ENCODE peak calls at places on chromosomes 1 and 21, in six cellular contexts. One of them, this sample, is unnamed. For H3K36me3, the result is how much of the 10 kb centered on the place peaks cover.

GRCh38 chr1:34037109-34037508 is 127.9 kb downstream of the CSMD2 start:
- DNase-seq in neural progenitor cell: peak
- DNase-seq in H7: no peak
- DNase-seq in transverse colon: no peak
- DNase-seq in OCI-LY7: no peak
- DNase-seq in uterus: no peak
- DNase-seq in this sample: no peak

GRCh38 chr1:14599173-14599754 is 779 bp downstream of the KAZN start:
- DNase-seq in transverse colon: no peak
- DNase-seq in neural progenitor cell: peak
- DNase-seq in H7: peak
- DNase-seq in OCI-LY7: no peak
- DNase-seq in uterus: no peak
- DNase-seq in this sample: no peak

GRCh38 chr1:55466921-55467320 is 251.8 kb upstream of the USP24 start:
- DNase-seq in neural progenitor cell: no peak
- DNase-seq in H7: no peak
- DNase-seq in OCI-LY7: no peak
- DNase-seq in uterus: no peak
- DNase-seq in transverse colon: no peak
- DNase-seq in this sample: no peak

GRCh38 chr1:113451710-113452109 is 61.4 kb downstream of the MAGI3 start:
- DNase-seq in neural progenitor cell: no peak
- DNase-seq in OCI-LY7: no peak
- DNase-seq in H7: no peak
- DNase-seq in transverse colon: no peak
- DNase-seq in uterus: no peak
- DNase-seq in this sample: no peak

GRCh38 chr1:33334081-33334552 is 13.2 kb upstream of the A3GALT2 start:
- DNase-seq in OCI-LY7: no peak
- DNase-seq in transverse colon: peak
- DNase-seq in H7: no peak
- DNase-seq in neural progenitor cell: peak
- DNase-seq in uterus: peak
- DNase-seq in this sample: peak

GRCh38 chr1:90925928-90926869 is 95.6 kb downstream of the ZNF644 start:
- DNase-seq in H7: no peak
- DNase-seq in transverse colon: no peak
- DNase-seq in neural progenitor cell: peak
- DNase-seq in OCI-LY7: no peak
- DNase-seq in uterus: no peak
- DNase-seq in this sample: no peak

GRCh38 chr21:43318841-43319781 is 107.8 kb downstream of the SIK1 start:
- DNase-seq in H7: no peak
- DNase-seq in uterus: no peak
- DNase-seq in OCI-LY7: peak
- DNase-seq in transverse colon: peak
- DNase-seq in neural progenitor cell: no peak
- DNase-seq in this sample: no peak

GRCh38 chr1:79353224-79353623 is 346.7 kb upstream of the ADGRL4 start:
- DNase-seq in transverse colon: no peak
- DNase-seq in OCI-LY7: peak
- DNase-seq in neural progenitor cell: peak
- DNase-seq in uterus: no peak
- DNase-seq in H7: peak
- DNase-seq in this sample: no peak

GRCh38 chr1:101371259-101371658 is 134.4 kb downstream of the S1PR1 start:
- DNase-seq in OCI-LY7: no peak
- DNase-seq in neural progenitor cell: no peak
- DNase-seq in uterus: no peak
- DNase-seq in H7: no peak
- DNase-seq in transverse colon: no peak
- DNase-seq in this sample: no peak

GRCh38 chr1:55669308-55669707 is 454.1 kb upstream of the USP24 start:
- DNase-seq in transverse colon: no peak
- DNase-seq in H7: no peak
- DNase-seq in OCI-LY7: no peak
- DNase-seq in neural progenitor cell: no peak
- DNase-seq in uterus: peak
- DNase-seq in this sample: no peak

GRCh38 chr1:226763741-226764264 is 24.7 kb upstream of the ITPKB start:
- DNase-seq in uterus: peak
- DNase-seq in H7: peak
- DNase-seq in neural progenitor cell: no peak
- DNase-seq in transverse colon: no peak
- DNase-seq in OCI-LY7: peak
- DNase-seq in this sample: no peak

GRCh38 chr1:70334436-70334835 is 20.1 kb downstream of the ANKRD13C start:
- DNase-seq in uterus: no peak
- DNase-seq in transverse colon: no peak
- DNase-seq in H7: no peak
- DNase-seq in OCI-LY7: no peak
- DNase-seq in neural progenitor cell: no peak
- DNase-seq in this sample: no peak

GRCh38 chr1:59947047-59947938 is 20.7 kb upstream of the CYP2J2 start:
- DNase-seq in transverse colon: peak
- DNase-seq in OCI-LY7: peak
- DNase-seq in H7: peak
- DNase-seq in neural progenitor cell: peak
- DNase-seq in uterus: peak
- DNase-seq in this sample: no peak

GRCh38 chr21:37017951-37018679 is 11.6 kb downstream of the RIPPLY3 start:
- DNase-seq in transverse colon: no peak
- DNase-seq in H7: no peak
- DNase-seq in neural progenitor cell: no peak
- DNase-seq in uterus: no peak
- DNase-seq in OCI-LY7: no peak
- DNase-seq in this sample: no peak

GRCh38 chr1:115404936-115405335 is 66.9 kb upstream of the NGF start:
- DNase-seq in H7: no peak
- DNase-seq in uterus: no peak
- DNase-seq in neural progenitor cell: no peak
- DNase-seq in OCI-LY7: no peak
- DNase-seq in transverse colon: no peak
- DNase-seq in this sample: no peak

GRCh38 chr1:24793762-24794161 is 48.5 kb downstream of the CLIC4 start:
- DNase-seq in uterus: no peak
- DNase-seq in OCI-LY7: no peak
- DNase-seq in neural progenitor cell: no peak
- DNase-seq in H7: no peak
- DNase-seq in transverse colon: no peak
- DNase-seq in this sample: no peak

GRCh38 chr1:179351281-179351680 is 14.5 kb upstream of the AXDND1 start:
- DNase-seq in H7: no peak
- DNase-seq in uterus: no peak
- DNase-seq in neural progenitor cell: no peak
- DNase-seq in OCI-LY7: no peak
- DNase-seq in transverse colon: no peak
- DNase-seq in this sample: no peak

GRCh38 chr1:213284626-213285025 is 233.6 kb downstream of the RPS6KC1 start:
- DNase-seq in neural progenitor cell: no peak
- DNase-seq in H7: no peak
- DNase-seq in uterus: no peak
- DNase-seq in OCI-LY7: no peak
- DNase-seq in transverse colon: no peak
- DNase-seq in this sample: no peak

GRCh38 chr1:37513795-37514349 is 694 bp downstream of the MEAF6 start:
- DNase-seq in transverse colon: peak
- DNase-seq in OCI-LY7: peak
- DNase-seq in neural progenitor cell: peak
- DNase-seq in uterus: no peak
- DNase-seq in H7: peak
- DNase-seq in this sample: no peak

GRCh38 chr1:119564548-119564947 is 57.5 kb downstream of the HSD3B1 start:
- DNase-seq in OCI-LY7: no peak
- DNase-seq in neural progenitor cell: no peak
- DNase-seq in transverse colon: no peak
- DNase-seq in H7: no peak
- DNase-seq in uterus: no peak
- DNase-seq in this sample: no peak
- H3K36me3 ChIP-seq in OCI-LY7: under half
- H3K36me3 ChIP-seq in neural progenitor cell: under half
- H3K36me3 ChIP-seq in transverse colon: under half
- H3K36me3 ChIP-seq in H7: under half
- H3K36me3 ChIP-seq in uterus: under half
- H3K36me3 ChIP-seq in this sample: under half

GRCh38 chr1:26614655-26615411 is 81.0 kb upstream of the ARID1A start:
- DNase-seq in H7: no peak
- DNase-seq in transverse colon: no peak
- DNase-seq in OCI-LY7: no peak
- DNase-seq in neural progenitor cell: no peak
- DNase-seq in uterus: no peak
- DNase-seq in this sample: no peak
- H3K36me3 ChIP-seq in H7: under half
- H3K36me3 ChIP-seq in transverse colon: under half
- H3K36me3 ChIP-seq in OCI-LY7: under half
- H3K36me3 ChIP-seq in neural progenitor cell: under half
- H3K36me3 ChIP-seq in uterus: under half
- H3K36me3 ChIP-seq in this sample: under half

GRCh38 chr1:43363283-43363934 is 4.4 kb downstream of the ELOVL1 start:
- DNase-seq in OCI-LY7: peak
- DNase-seq in neural progenitor cell: no peak
- DNase-seq in transverse colon: peak
- DNase-seq in H7: peak
- DNase-seq in uterus: no peak
- DNase-seq in this sample: no peak

GRCh38 chr1:43359696-43360095 is 915 bp downstream of the CDC20 start:
- DNase-seq in uterus: no peak
- DNase-seq in transverse colon: no peak
- DNase-seq in H7: peak
- DNase-seq in neural progenitor cell: no peak
- DNase-seq in OCI-LY7: peak
- DNase-seq in this sample: no peak

GRCh38 chr1:43358746-43359693 is at the start of gene CDC20:
- DNase-seq in OCI-LY7: peak
- DNase-seq in uterus: peak
- DNase-seq in neural progenitor cell: peak
- DNase-seq in transverse colon: peak
- DNase-seq in H7: peak
- DNase-seq in this sample: peak

GRCh38 chr1:43358121-43358745 is 548 bp upstream of the CDC20 start:
- DNase-seq in H7: peak
- DNase-seq in transverse colon: peak
- DNase-seq in neural progenitor cell: peak
- DNase-seq in OCI-LY7: peak
- DNase-seq in uterus: no peak
- DNase-seq in this sample: no peak

DNA sequence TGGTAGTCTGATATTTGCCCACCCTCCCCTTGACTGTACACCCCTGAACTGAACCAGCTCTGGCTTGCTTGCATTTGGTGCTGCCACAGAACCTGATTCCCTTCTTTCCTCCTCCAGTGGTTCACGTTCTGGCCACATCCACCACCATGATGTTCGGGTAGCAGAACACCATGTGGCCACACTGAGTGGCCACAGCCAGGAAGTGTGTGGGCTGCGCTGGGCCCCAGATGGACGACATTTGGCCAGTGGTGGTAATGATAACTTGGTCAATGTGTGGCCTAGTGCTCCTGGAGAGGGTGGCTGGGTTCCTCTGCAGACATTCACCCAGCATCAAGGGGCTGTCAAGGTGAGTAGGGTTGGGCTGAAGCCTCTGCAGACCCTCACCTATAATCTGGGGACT is 1.8 kb downstream of the CDC20 start:
- DNase-seq in OCI-LY7: no peak
- DNase-seq in uterus: no peak
- DNase-seq in neural progenitor cell: no peak
- DNase-seq in H7: no peak
- DNase-seq in transverse colon: no peak
- DNase-seq in this sample: no peak
- H3K36me3 ChIP-seq in OCI-LY7: half or more
- H3K36me3 ChIP-seq in uterus: under half
- H3K36me3 ChIP-seq in neural progenitor cell: under half
- H3K36me3 ChIP-seq in H7: under half
- H3K36me3 ChIP-seq in transverse colon: under half
- H3K36me3 ChIP-seq in this sample: under half

DNA sequence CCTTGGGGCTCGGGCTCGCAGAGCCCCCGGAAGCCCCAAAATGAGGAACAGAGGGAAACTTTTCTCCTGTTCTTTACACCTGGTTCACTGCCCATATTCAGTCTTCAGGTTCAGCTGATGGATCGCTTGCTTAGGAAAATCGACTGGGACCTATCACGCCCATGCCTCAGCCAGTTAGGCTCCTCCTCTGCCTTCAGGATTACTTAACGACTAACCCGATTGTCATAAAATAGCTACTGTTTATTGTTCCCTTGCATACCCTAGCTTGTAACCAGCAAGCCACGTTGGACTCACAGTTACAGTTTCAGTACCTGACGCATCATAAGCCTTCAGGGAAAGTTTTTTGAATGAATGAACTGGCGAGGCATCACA is 692 bp downstream of the TARDBP start:
- DNase-seq in transverse colon: no peak
- DNase-seq in uterus: no peak
- DNase-seq in H7: no peak
- DNase-seq in OCI-LY7: no peak
- DNase-seq in neural progenitor cell: no peak
- DNase-seq in this sample: no peak
- H3K36me3 ChIP-seq in transverse colon: under half
- H3K36me3 ChIP-seq in uterus: under half
- H3K36me3 ChIP-seq in H7: under half
- H3K36me3 ChIP-seq in OCI-LY7: under half
- H3K36me3 ChIP-seq in neural progenitor cell: under half
- H3K36me3 ChIP-seq in this sample: under half

GRCh38 chr1:203686091-203686632 is 59.5 kb downstream of the ATP2B4 start:
- DNase-seq in neural progenitor cell: no peak
- DNase-seq in H7: no peak
- DNase-seq in OCI-LY7: no peak
- DNase-seq in transverse colon: no peak
- DNase-seq in uterus: no peak
- DNase-seq in this sample: peak

GRCh38 chr1:203682401-203683383 is 56.1 kb downstream of the ATP2B4 start:
- DNase-seq in uterus: peak
- DNase-seq in H7: no peak
- DNase-seq in neural progenitor cell: no peak
- DNase-seq in transverse colon: peak
- DNase-seq in OCI-LY7: peak
- DNase-seq in this sample: no peak

GRCh38 chr1:203680765-203681164 is 54.1 kb downstream of the ATP2B4 start:
- DNase-seq in H7: no peak
- DNase-seq in neural progenitor cell: no peak
- DNase-seq in OCI-LY7: no peak
- DNase-seq in uterus: no peak
- DNase-seq in transverse colon: no peak
- DNase-seq in this sample: no peak

GRCh38 chr1:203681739-203682138 is 55.1 kb downstream of the ATP2B4 start:
- DNase-seq in neural progenitor cell: no peak
- DNase-seq in OCI-LY7: no peak
- DNase-seq in H7: no peak
- DNase-seq in uterus: no peak
- DNase-seq in transverse colon: no peak
- DNase-seq in this sample: no peak

DNA sequence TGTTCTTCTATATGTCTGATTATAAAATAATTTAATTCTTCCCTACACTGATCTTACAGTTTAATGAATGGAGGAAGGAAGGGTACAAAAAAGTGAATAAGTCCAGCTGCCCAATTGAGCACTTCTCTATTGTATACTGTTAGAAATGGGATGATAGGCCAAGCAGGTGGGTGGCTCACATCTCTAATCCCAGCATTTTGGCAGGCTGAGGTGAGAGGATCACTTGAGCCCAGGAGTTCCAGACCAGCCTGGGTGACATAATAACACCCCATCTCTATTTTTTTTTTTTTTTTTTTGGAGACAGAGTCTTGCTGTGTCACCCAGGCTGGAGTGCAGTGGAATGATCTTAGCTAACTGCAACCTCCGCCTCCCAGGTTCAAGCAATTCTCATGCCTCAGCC is 57.4 kb downstream of the ATP2B4 start:
- DNase-seq in transverse colon: no peak
- DNase-seq in uterus: no peak
- DNase-seq in OCI-LY7: no peak
- DNase-seq in neural progenitor cell: no peak
- DNase-seq in H7: no peak
- DNase-seq in this sample: no peak
- H3K36me3 ChIP-seq in transverse colon: under half
- H3K36me3 ChIP-seq in uterus: under half
- H3K36me3 ChIP-seq in OCI-LY7: under half
- H3K36me3 ChIP-seq in neural progenitor cell: under half
- H3K36me3 ChIP-seq in H7: under half
- H3K36me3 ChIP-seq in this sample: under half

This sample was measured in aorta.